ENCODE peak calls at places on chromosome 17, in eight cellular contexts. H, A, V, P, D, G, K and B are unnamed samples.

GRCh38 chr17:65556014-65556909 is 5.2 kb downstream of the AXIN2 start:
- DNase-seq in H (peak; percentile 69), A (peak; percentile 85), V (peak; percentile 68), P (peak; percentile 95), D (peak; percentile 90), G (peak; percentile 95), K (peak; percentile 78), B (no peak)

GRCh38 chr17:44216173-44216572 is 3.3 kb downstream of the UBTF start:
- DNase-seq in H (no peak), A (no peak), V (no peak), P (no peak), D (no peak), G (no peak), K (no peak), B (no peak)

GRCh38 chr17:82942166-82943130 is 102.6 kb upstream of the ZNF750 start:
- DNase-seq in H (no peak), A (no peak), V (no peak), P (peak; percentile 40), D (no peak), G (no peak), K (peak; percentile 20), B (no peak)

GRCh38 chr17:48751172-48751571 is 22.6 kb upstream of the HOXB13 start:
- DNase-seq in H (no peak), A (no peak), V (no peak), P (no peak), D (no peak), G (no peak), K (no peak), B (no peak)

GRCh38 chr17:77227461-77228223 is 86.9 kb downstream of the SEC14L1 start:
- DNase-seq in H (no peak), A (no peak), V (no peak), P (no peak), D (no peak), G (peak; percentile 40), K (no peak), B (no peak)

GRCh38 chr17:7673239-7673638 is 14.1 kb downstream of the TP53 start:
- DNase-seq in H (no peak), A (peak; percentile 12), V (no peak), P (no peak), D (peak; percentile 66), G (peak; percentile 33), K (no peak), B (no peak)

GRCh38 chr17:31388770-31389672 is 2.5 kb upstream of the RAB11FIP4 start:
- DNase-seq in H (peak; percentile 82), A (peak; percentile 40), V (no peak), P (no peak), D (peak; percentile 83), G (peak; percentile 68), K (peak; percentile 79), B (peak; percentile 83)

GRCh38 chr17:21233581-21234337 is 19.5 kb downstream of the NATD1 start:
- DNase-seq in H (no peak), A (no peak), V (no peak), P (no peak), D (no peak), G (no peak), K (no peak), B (no peak)

GRCh38 chr17:62912363-62912762 is 53.7 kb upstream of the TANC2 start:
- DNase-seq in H (no peak), A (no peak), V (no peak), P (no peak), D (no peak), G (no peak), K (no peak), B (peak; percentile 17)

GRCh38 chr17:41792835-41793748 is 6.6 kb upstream of the JUP start:
- DNase-seq in H (peak; percentile 68), A (peak; percentile 97), V (no peak), P (peak; percentile 80), D (peak; percentile 64), G (no peak), K (no peak), B (no peak)

GRCh38 chr17:55265434-55266021 is 768 bp downstream of the HLF start:
- DNase-seq in H (no peak), A (no peak), V (no peak), P (peak; percentile 72), D (no peak), G (peak; percentile 48), K (no peak), B (no peak)

GRCh38 chr17:34895388-34895787 is 65.9 kb downstream of the CCT6B start:
- DNase-seq in H (no peak), A (no peak), V (no peak), P (no peak), D (peak; percentile 55), G (peak; percentile 33), K (no peak), B (no peak)

DNA sequence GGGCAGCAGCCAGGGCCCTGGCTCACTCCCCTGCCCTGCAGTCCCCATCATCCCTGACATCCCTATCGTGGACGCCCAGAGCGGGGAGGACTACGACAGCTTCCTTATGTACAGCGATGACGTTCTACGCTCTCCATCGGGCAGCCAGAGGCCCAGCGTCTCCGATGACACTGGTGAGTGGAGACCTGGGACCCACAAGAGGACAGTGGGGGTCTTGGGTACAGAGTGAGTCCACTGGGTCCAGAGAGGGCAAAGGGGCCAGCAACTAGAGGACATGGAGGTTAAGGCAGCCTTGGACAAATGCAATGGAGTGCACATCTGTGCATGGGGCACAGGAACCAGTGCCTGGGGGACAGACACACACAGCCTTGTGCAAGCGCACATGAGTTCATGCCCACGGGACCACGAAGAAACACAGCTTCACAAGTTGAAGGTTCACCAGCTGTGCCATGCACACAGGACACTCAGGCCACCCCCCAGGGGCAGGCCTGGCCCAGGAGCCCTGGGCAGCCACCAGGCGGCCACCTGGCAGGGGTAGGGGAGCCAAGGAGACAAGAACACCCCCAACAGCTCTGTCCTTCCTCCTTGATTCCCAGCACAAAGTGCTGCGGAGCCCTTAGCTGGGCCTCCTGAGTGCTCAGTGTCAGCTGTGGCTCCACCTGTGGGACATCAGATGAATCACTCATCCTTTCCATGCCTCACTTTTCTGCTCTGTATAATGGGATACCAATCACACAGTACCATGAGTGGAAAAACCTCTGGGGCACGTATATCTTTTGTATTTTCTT is 12.4 kb downstream of the GALK1 start:
- DNase-seq in H (no peak), A (no peak), V (no peak), P (no peak), D (peak; percentile 35), G (no peak), K (no peak), B (no peak)
- TF ChIP-seq CTCF in H (no peak), A (no peak), V (no peak), P (no peak), D (peak; percentile 35), G (no peak), K (no peak), B (no peak)

DNA sequence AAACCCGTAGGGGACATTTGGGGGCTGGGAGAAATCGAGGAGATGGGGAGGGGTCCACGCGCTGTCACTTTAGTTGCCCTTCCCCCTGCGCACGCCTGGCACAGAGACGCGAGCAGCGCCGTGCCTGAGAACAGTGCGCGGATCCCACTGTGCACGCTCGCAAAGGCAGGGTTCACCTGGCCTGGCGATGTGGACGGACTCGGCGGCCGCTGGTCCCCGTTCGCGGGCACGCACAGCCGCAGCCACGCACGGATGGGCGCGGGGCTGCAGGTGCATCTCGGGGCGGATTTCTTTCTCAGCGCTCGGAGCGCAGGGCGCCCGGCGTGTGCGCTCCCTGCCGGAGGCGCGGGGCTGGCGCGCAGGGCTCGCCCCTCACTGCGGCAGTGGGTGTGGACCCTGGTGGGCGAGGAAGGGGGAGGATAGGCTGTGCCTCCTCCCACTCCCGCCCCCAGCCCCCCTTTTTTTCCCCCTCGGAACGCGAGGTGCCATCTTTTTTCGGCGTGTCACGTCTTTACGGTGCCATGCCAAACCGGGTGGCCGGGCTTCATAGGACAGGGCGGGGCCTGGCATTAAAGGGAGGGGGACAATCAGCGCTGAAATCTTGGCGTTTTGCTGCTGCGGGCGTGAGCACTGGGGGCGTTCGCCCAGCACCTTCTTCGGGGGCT is 1.1 kb downstream of the MAPT start:
- DNase-seq in H (peak; percentile 51), A (peak; percentile 39), V (peak; percentile 18), P (no peak), D (peak; percentile 59), G (peak; percentile 46), K (peak; percentile 71), B (no peak)
- TF ChIP-seq CTCF in H (no peak), A (peak; percentile 16), V (peak; percentile 1), P (no peak), D (peak; percentile 30), G (no peak), K (peak; percentile 9), B (no peak)

GRCh38 chr17:51305182-51305581 is 44.8 kb downstream of the UTP18 start:
- DNase-seq in H (no peak), A (no peak), V (no peak), P (no peak), D (no peak), G (no peak), K (no peak), B (no peak)

GRCh38 chr17:51298508-51299371 is 38.4 kb downstream of the UTP18 start:
- DNase-seq in H (peak; percentile 51), A (peak; percentile 38), V (peak; percentile 45), P (no peak), D (peak; percentile 43), G (no peak), K (no peak), B (no peak)

DNA sequence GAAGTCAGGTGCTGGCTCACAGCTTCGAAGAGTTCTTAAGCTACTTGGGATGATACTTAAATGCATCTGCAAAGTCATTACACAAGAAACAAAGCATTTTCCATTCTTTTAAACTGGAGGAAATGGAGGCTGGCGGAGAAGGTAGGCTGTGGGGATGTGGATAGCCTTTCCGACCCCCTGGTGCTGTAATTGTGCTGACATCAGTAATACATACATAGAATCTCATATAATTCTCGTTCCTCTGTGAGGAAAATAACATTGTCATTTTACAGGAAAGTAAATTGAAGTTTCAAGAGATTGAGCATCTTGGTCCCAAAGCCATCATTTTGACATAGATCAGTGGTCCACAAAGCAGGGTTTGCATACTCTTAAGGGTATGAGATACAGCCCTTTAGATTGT is 39.5 kb downstream of the UTP18 start:
- DNase-seq in H (no peak), A (no peak), V (no peak), P (no peak), D (no peak), G (no peak), K (no peak), B (no peak)
- TF ChIP-seq CTCF in H (no peak), A (no peak), V (no peak), P (no peak), D (no peak), G (no peak), K (no peak), B (no peak)

GRCh38 chr17:29245401-29245800 is 1.3 kb upstream of the CRYBA1 start:
- DNase-seq in H (no peak), A (no peak), V (no peak), P (no peak), D (no peak), G (no peak), K (no peak), B (no peak)

GRCh38 chr17:29241015-29241963 is 5.4 kb upstream of the CRYBA1 start:
- DNase-seq in H (peak; percentile 97), A (peak; percentile 60), V (peak; percentile 97), P (no peak), D (peak; percentile 77), G (peak; percentile 6), K (peak; percentile 61), B (peak; percentile 85)

GRCh38 chr17:29242051-29242450 is 4.6 kb upstream of the CRYBA1 start:
- DNase-seq in H (no peak), A (no peak), V (no peak), P (no peak), D (no peak), G (no peak), K (no peak), B (no peak)

GRCh38 chr17:29242790-29243189 is 3.9 kb upstream of the CRYBA1 start:
- DNase-seq in H (no peak), A (no peak), V (no peak), P (no peak), D (no peak), G (no peak), K (no peak), B (no peak)

GRCh38 chr17:29243792-29244191 is 2.9 kb upstream of the CRYBA1 start:
- DNase-seq in H (peak; percentile 78), A (peak; percentile 14), V (no peak), P (no peak), D (peak; percentile 70), G (no peak), K (no peak), B (no peak)
- TF ChIP-seq CTCF in H (peak; percentile 66), A (no peak), V (peak; percentile 65), P (no peak), D (peak; percentile 65), G (peak; percentile 33), K (peak; percentile 9), B (peak; percentile 52)